ENCODE peak calls at places on chromosome 11, in nine cellular contexts. C is GM12878, D is stomach, Y is nephron progenitor cell, M is lower leg skin, O is MM.1S, Q is fibroblast of lung, K is heart right ventricle, F is fibroblast of villous mesenchyme. I is an unnamed sample.

GRCh38 chr11:125701858-125702621 is 21.4 kb upstream of the ACRV1 start:
- DNase-seq in C (no peak), D (no peak), Y (no peak), M (no peak), O (no peak), Q (no peak), K (no peak), F (no peak), I (no peak)

GRCh38 chr11:107711861-107712260 is at the start of gene SLN:
- DNase-seq in C (no peak), D (no peak), Y (no peak), M (no peak), O (no peak), Q (no peak), K (no peak), F (no peak), I (no peak)

GRCh38 chr11:30351061-30351460 is 28.2 kb downstream of the ARL14EP start:
- DNase-seq in C (no peak), D (no peak), Y (no peak), M (no peak), O (no peak), Q (no peak), K (no peak), F (no peak), I (no peak)

GRCh38 chr11:78798567-78799170 is 224.0 kb upstream of the NARS2 start:
- DNase-seq in C (no peak), D (peak), Y (peak), M (peak), O (peak), Q (peak), K (peak), F (peak), I (no peak)

GRCh38 chr11:92688416-92688815 is 281.0 kb upstream of the MTNR1B start:
- DNase-seq in C (no peak), D (no peak), Y (no peak), M (no peak), O (no peak), Q (no peak), K (no peak), F (no peak), I (no peak)

GRCh38 chr11:48017105-48017874 is 36.9 kb downstream of the PTPRJ start:
- DNase-seq in C (no peak), D (no peak), Y (no peak), M (no peak), O (no peak), Q (no peak), K (no peak), F (no peak), I (no peak)

GRCh38 chr11:15987044-15987443 is 369.3 kb downstream of the SOX6 start:
- DNase-seq in C (no peak), D (no peak), Y (no peak), M (no peak), O (no peak), Q (no peak), K (no peak), F (no peak), I (no peak)

GRCh38 chr11:34869425-34869824 is 46.8 kb downstream of the APIP start:
- DNase-seq in C (no peak), D (no peak), Y (no peak), M (no peak), O (no peak), Q (no peak), K (no peak), F (no peak), I (no peak)

GRCh38 chr11:76667271-76667818 is 3.2 kb downstream of the LRRC32 start:
- DNase-seq in C (no peak), D (no peak), Y (no peak), M (peak), O (no peak), Q (no peak), K (no peak), F (no peak), I (no peak)

GRCh38 chr11:75245356-75246005 is 4.9 kb downstream of the TPBGL start:
- DNase-seq in C (no peak), D (peak), Y (no peak), M (peak), O (no peak), Q (no peak), K (no peak), F (no peak), I (no peak)

GRCh38 chr11:70489276-70489675 is 90.9 kb downstream of the CTTN start:
- DNase-seq in C (no peak), D (no peak), Y (no peak), M (no peak), O (no peak), Q (no peak), K (no peak), F (no peak), I (no peak)

GRCh38 chr11:22688914-22689313 is 22.5 kb downstream of the GAS2 start:
- DNase-seq in C (no peak), D (no peak), Y (no peak), M (no peak), O (no peak), Q (no peak), K (no peak), F (no peak), I (no peak)

GRCh38 chr11:60872952-60873524 is 5.7 kb downstream of the ZP1 start:
- DNase-seq in C (no peak), D (peak), Y (no peak), M (peak), O (no peak), Q (peak), K (no peak), F (peak), I (no peak)

GRCh38 chr11:6757373-6757967 is 14.3 kb downstream of the OR2AG2 start:
- DNase-seq in C (no peak), D (peak), Y (peak), M (no peak), O (peak), Q (peak), K (peak), F (peak), I (peak)

GRCh38 chr11:61711493-61711892 is 31.3 kb downstream of the DAGLA start:
- DNase-seq in C (no peak), D (no peak), Y (no peak), M (no peak), O (no peak), Q (no peak), K (no peak), F (no peak), I (no peak)

GRCh38 chr11:117604349-117604995 is 192.5 kb downstream of the DSCAML1 start:
- DNase-seq in C (no peak), D (no peak), Y (no peak), M (no peak), O (no peak), Q (peak), K (no peak), F (no peak), I (no peak)

GRCh38 chr11:58762284-58763119 is 30.8 kb upstream of the GLYAT start:
- DNase-seq in C (no peak), D (no peak), Y (no peak), M (no peak), O (no peak), Q (no peak), K (no peak), F (no peak), I (no peak)

GRCh38 chr11:17734986-17735822 is 623 bp downstream of the KCNC1 start:
- DNase-seq in C (no peak), D (peak), Y (peak), M (no peak), O (peak), Q (peak), K (peak), F (peak), I (peak)

GRCh38 chr11:103537904-103538502 is 428.8 kb downstream of the DYNC2H1 start:
- DNase-seq in C (no peak), D (no peak), Y (no peak), M (no peak), O (no peak), Q (no peak), K (no peak), F (peak), I (no peak)
- TF ChIP-seq CTCF in C (peak), D (no peak), Y (peak), M (no peak), O (peak), Q (peak), K (peak), F (peak), I (no peak)

DNA sequence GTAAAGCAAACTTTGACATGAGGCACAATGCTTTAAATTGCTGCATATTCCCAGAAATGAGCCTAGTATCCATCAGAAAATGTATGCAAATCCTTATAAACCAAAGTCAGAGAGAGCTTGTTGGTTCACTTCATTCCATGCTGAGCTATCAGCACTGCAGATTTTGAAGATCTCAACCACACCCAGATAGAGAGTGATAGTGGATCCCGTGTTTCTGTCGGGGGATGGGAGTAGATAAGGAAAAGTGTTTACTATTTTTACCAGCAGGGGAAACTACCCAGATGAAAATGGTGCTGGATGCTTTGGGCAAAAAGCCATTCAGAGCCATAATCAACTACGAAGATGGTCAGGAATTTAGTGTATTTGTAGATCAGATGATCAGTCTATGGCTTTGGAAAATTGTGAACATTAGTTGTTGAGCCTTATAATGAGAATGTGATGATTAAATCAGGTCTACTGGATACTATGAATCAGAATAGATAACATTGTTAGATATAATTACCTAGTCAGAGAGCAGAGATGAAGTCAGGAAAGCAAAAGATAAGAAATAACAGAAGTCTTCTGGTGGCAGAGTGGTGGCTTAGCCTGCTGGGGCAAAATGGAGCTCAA is 10.8 kb downstream of the OR51B6 start:
- DNase-seq in C (no peak), D (no peak), Y (no peak), M (no peak), O (no peak), Q (peak), K (no peak), F (no peak), I (no peak)
- TF ChIP-seq CTCF in C (no peak), D (no peak), Y (no peak), M (no peak), O (no peak), Q (no peak), K (no peak), F (no peak), I (no peak)

GRCh38 chr11:43576834-43577521 is 103.6 kb upstream of the HSD17B12 start:
- DNase-seq in C (no peak), D (peak), Y (peak), M (no peak), O (peak), Q (peak), K (peak), F (peak), I (no peak)
- TF ChIP-seq CTCF in C (peak), D (no peak), Y (peak), M (no peak), O (peak), Q (peak), K (peak), F (peak), I (no peak)

GRCh38 chr11:65932558-65932919 is 12.7 kb upstream of the TSGA10IP start:
- DNase-seq in C (no peak), D (no peak), Y (no peak), M (peak), O (no peak), Q (no peak), K (no peak), F (peak), I (no peak)
- TF ChIP-seq CTCF in C (no peak), D (no peak), Y (no peak), M (no peak), O (no peak), Q (no peak), K (no peak), F (no peak), I (no peak)

GRCh38 chr11:62880231-62880802 is 379 bp upstream of the SLC3A2 start:
- DNase-seq in C (no peak), D (no peak), Y (peak), M (no peak), O (no peak), Q (peak), K (peak), F (peak), I (no peak)

GRCh38 chr11:62881579-62882427 is 1.1 kb downstream of the SLC3A2 start:
- DNase-seq in C (peak), D (peak), Y (peak), M (peak), O (peak), Q (peak), K (peak), F (peak), I (peak)

GRCh38 chr11:62882428-62882742 is 1.7 kb downstream of the SLC3A2 start:
- DNase-seq in C (no peak), D (no peak), Y (no peak), M (no peak), O (no peak), Q (no peak), K (no peak), F (no peak), I (no peak)

GRCh38 chr11:62879554-62879953 is 1.1 kb upstream of the SLC3A2 start:
- DNase-seq in C (no peak), D (peak), Y (no peak), M (no peak), O (no peak), Q (no peak), K (no peak), F (no peak), I (no peak)

DNA sequence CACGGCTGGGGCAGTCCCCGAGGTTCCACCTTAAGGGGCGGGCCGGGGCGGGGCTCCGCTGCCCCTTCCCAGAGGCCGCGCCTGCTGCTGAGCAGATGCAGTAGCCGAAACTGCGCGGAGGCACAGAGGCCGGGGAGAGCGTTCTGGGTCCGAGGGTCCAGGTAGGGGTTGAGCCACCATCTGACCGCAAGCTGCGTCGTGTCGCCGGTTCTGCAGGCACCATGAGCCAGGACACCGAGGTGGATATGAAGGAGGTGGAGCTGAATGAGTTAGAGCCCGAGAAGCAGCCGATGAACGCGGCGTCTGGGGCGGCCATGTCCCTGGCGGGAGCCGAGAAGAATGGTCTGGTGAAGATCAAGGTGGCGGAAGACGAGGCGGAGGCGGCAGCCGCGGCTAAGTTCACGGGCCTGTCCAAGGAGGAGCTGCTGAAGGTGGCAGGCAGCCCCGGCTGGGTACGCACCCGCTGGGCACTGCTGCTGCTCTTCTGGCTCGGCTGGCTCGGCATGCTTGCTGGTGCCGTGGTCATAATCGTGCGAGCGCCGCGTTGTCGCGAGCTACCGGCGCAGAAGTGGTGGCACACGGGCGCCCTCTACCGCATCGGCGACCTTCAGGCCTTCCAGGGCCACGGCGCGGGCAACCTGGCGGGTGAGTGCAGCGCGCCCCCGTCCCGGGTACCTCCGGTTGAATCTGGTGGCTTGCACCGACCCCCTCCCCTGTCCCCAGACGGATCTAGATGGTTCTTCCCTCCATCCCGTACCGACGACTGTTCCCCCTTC is at the start of gene SLC3A2:
- DNase-seq in C (peak), D (peak), Y (peak), M (peak), O (peak), Q (peak), K (peak), F (peak), I (peak)
- TF ChIP-seq CTCF in C (peak), D (peak), Y (peak), M (no peak), O (peak), Q (peak), K (peak), F (peak), I (peak)

I was measured in natural killer cell.